ENCODE peak calls at places on chromosomes 13 and 19, in nine cellular contexts. One of them, this sample, is unnamed.
A peak's percentile ranks its signal among the peaks of the same experiment; 100 is the strongest.

GRCh38 chr13:45297456-45298205 is 43.4 kb downstream of the TPT1 start:
- DNase-seq in fibroblast of the aortic adventitia: no peak
- DNase-seq in tibial artery: no peak
- DNase-seq in cardiac muscle cell: no peak
- DNase-seq in aorta: no peak
- DNase-seq in IMR-90: no peak
- DNase-seq in kidney epithelial cell: no peak
- DNase-seq in fibroblast of lung: no peak
- DNase-seq in GM06990: no peak
- DNase-seq in this sample: no peak

GRCh38 chr19:58393725-58394033 is 1.8 kb upstream of the RNF225 start:
- DNase-seq in fibroblast of the aortic adventitia: no peak
- DNase-seq in tibial artery: no peak
- DNase-seq in cardiac muscle cell: no peak
- DNase-seq in aorta: no peak
- DNase-seq in IMR-90: no peak
- DNase-seq in kidney epithelial cell: no peak
- DNase-seq in fibroblast of lung: no peak
- DNase-seq in GM06990: no peak
- DNase-seq in this sample: no peak

GRCh38 chr19:46192990-46193650 is 36.4 kb upstream of the IGFL1 start:
- DNase-seq in fibroblast of the aortic adventitia: peak; percentile 38
- DNase-seq in tibial artery: no peak
- DNase-seq in cardiac muscle cell: no peak
- DNase-seq in aorta: no peak
- DNase-seq in IMR-90: peak; percentile 51
- DNase-seq in kidney epithelial cell: no peak
- DNase-seq in fibroblast of lung: peak; percentile 50
- DNase-seq in GM06990: no peak
- DNase-seq in this sample: no peak

GRCh38 chr19:2650515-2650914 is 52.0 kb downstream of the GNG7 start:
- DNase-seq in fibroblast of the aortic adventitia: no peak
- DNase-seq in tibial artery: no peak
- DNase-seq in cardiac muscle cell: no peak
- DNase-seq in aorta: no peak
- DNase-seq in IMR-90: no peak
- DNase-seq in kidney epithelial cell: no peak
- DNase-seq in fibroblast of lung: peak; percentile 22
- DNase-seq in GM06990: no peak
- DNase-seq in this sample: no peak

GRCh38 chr19:46426506-46427162 is 2.1 kb downstream of the PNMA8C start:
- DNase-seq in fibroblast of the aortic adventitia: peak; percentile 75
- DNase-seq in tibial artery: peak; percentile 86
- DNase-seq in cardiac muscle cell: peak; percentile 95
- DNase-seq in aorta: peak; percentile 93
- DNase-seq in IMR-90: peak; percentile 68
- DNase-seq in kidney epithelial cell: no peak
- DNase-seq in fibroblast of lung: peak; percentile 84
- DNase-seq in GM06990: no peak
- DNase-seq in this sample: no peak

GRCh38 chr19:12952488-12953455 is 4.3 kb downstream of the GADD45GIP1 start:
- DNase-seq in fibroblast of the aortic adventitia: peak; percentile 93
- DNase-seq in tibial artery: no peak
- DNase-seq in cardiac muscle cell: no peak
- DNase-seq in aorta: peak; percentile 87
- DNase-seq in IMR-90: peak; percentile 88
- DNase-seq in kidney epithelial cell: no peak
- DNase-seq in fibroblast of lung: peak; percentile 89
- DNase-seq in GM06990: no peak
- DNase-seq in this sample: no peak

GRCh38 chr13:42369071-42369795 is 97.3 kb downstream of the AKAP11 start:
- DNase-seq in fibroblast of the aortic adventitia: no peak
- DNase-seq in tibial artery: no peak
- DNase-seq in cardiac muscle cell: no peak
- DNase-seq in aorta: no peak
- DNase-seq in IMR-90: no peak
- DNase-seq in kidney epithelial cell: no peak
- DNase-seq in fibroblast of lung: no peak
- DNase-seq in GM06990: peak; percentile 42
- DNase-seq in this sample: no peak

GRCh38 chr13:35512271-35512920 is 35.9 kb upstream of the MAB21L1 start:
- DNase-seq in fibroblast of the aortic adventitia: peak; percentile 98
- DNase-seq in tibial artery: no peak
- DNase-seq in cardiac muscle cell: no peak
- DNase-seq in aorta: no peak
- DNase-seq in IMR-90: peak; percentile 90
- DNase-seq in kidney epithelial cell: peak; percentile 28
- DNase-seq in fibroblast of lung: peak; percentile 97
- DNase-seq in GM06990: no peak
- DNase-seq in this sample: no peak

GRCh38 chr19:1136201-1136600 is 32.4 kb downstream of the GPX4 start:
- DNase-seq in fibroblast of the aortic adventitia: no peak
- DNase-seq in tibial artery: no peak
- DNase-seq in cardiac muscle cell: no peak
- DNase-seq in aorta: no peak
- DNase-seq in IMR-90: no peak
- DNase-seq in kidney epithelial cell: no peak
- DNase-seq in fibroblast of lung: no peak
- DNase-seq in GM06990: peak; percentile 56
- DNase-seq in this sample: no peak

GRCh38 chr13:113636266-113636963 is 21.6 kb downstream of the ATP4B start:
- DNase-seq in fibroblast of the aortic adventitia: no peak
- DNase-seq in tibial artery: peak; percentile 35
- DNase-seq in cardiac muscle cell: no peak
- DNase-seq in aorta: peak; percentile 41
- DNase-seq in IMR-90: no peak
- DNase-seq in kidney epithelial cell: no peak
- DNase-seq in fibroblast of lung: no peak
- DNase-seq in GM06990: no peak
- DNase-seq in this sample: no peak

GRCh38 chr13:90526711-90527110 is 820.8 kb upstream of the MIR17HG start:
- DNase-seq in fibroblast of the aortic adventitia: no peak
- DNase-seq in tibial artery: no peak
- DNase-seq in cardiac muscle cell: no peak
- DNase-seq in aorta: no peak
- DNase-seq in IMR-90: no peak
- DNase-seq in kidney epithelial cell: no peak
- DNase-seq in fibroblast of lung: no peak
- DNase-seq in GM06990: no peak
- DNase-seq in this sample: no peak
- H3K4me3 ChIP-seq in fibroblast of the aortic adventitia: no peak overlapping the region
- H3K4me3 ChIP-seq in tibial artery: no peak overlapping the region
- H3K4me3 ChIP-seq in cardiac muscle cell: no peak overlapping the region
- H3K4me3 ChIP-seq in aorta: no peak overlapping the region
- H3K4me3 ChIP-seq in IMR-90: no peak overlapping the region
- H3K4me3 ChIP-seq in kidney epithelial cell: no peak overlapping the region
- H3K4me3 ChIP-seq in fibroblast of lung: no peak overlapping the region
- H3K4me3 ChIP-seq in GM06990: no peak overlapping the region
- H3K4me3 ChIP-seq in this sample: no peak overlapping the region

GRCh38 chr13:20714161-20714560 is 10.7 kb downstream of the IL17D start:
- DNase-seq in fibroblast of the aortic adventitia: peak; percentile 64
- DNase-seq in tibial artery: no peak
- DNase-seq in cardiac muscle cell: no peak
- DNase-seq in aorta: no peak
- DNase-seq in IMR-90: no peak
- DNase-seq in kidney epithelial cell: no peak
- DNase-seq in fibroblast of lung: peak; percentile 39
- DNase-seq in GM06990: no peak
- DNase-seq in this sample: no peak
- H3K4me3 ChIP-seq in fibroblast of the aortic adventitia: peak overlapping the region; percentile 10
- H3K4me3 ChIP-seq in tibial artery: no peak overlapping the region
- H3K4me3 ChIP-seq in cardiac muscle cell: no peak overlapping the region
- H3K4me3 ChIP-seq in aorta: no peak overlapping the region
- H3K4me3 ChIP-seq in IMR-90: no peak overlapping the region
- H3K4me3 ChIP-seq in kidney epithelial cell: no peak overlapping the region
- H3K4me3 ChIP-seq in fibroblast of lung: peak overlapping the region; percentile 6
- H3K4me3 ChIP-seq in GM06990: no peak overlapping the region
- H3K4me3 ChIP-seq in this sample: no peak overlapping the region

GRCh38 chr13:29429496-29429895 is 166.0 kb downstream of the SLC7A1 start:
- DNase-seq in fibroblast of the aortic adventitia: peak; percentile 16
- DNase-seq in tibial artery: no peak
- DNase-seq in cardiac muscle cell: no peak
- DNase-seq in aorta: no peak
- DNase-seq in IMR-90: no peak
- DNase-seq in kidney epithelial cell: no peak
- DNase-seq in fibroblast of lung: no peak
- DNase-seq in GM06990: no peak
- DNase-seq in this sample: no peak
- H3K4me3 ChIP-seq in fibroblast of the aortic adventitia: no peak overlapping the region
- H3K4me3 ChIP-seq in tibial artery: no peak overlapping the region
- H3K4me3 ChIP-seq in cardiac muscle cell: peak overlapping the region; percentile 81
- H3K4me3 ChIP-seq in aorta: no peak overlapping the region
- H3K4me3 ChIP-seq in IMR-90: no peak overlapping the region
- H3K4me3 ChIP-seq in kidney epithelial cell: no peak overlapping the region
- H3K4me3 ChIP-seq in fibroblast of lung: no peak overlapping the region
- H3K4me3 ChIP-seq in GM06990: no peak overlapping the region
- H3K4me3 ChIP-seq in this sample: no peak overlapping the region

GRCh38 chr19:55493052-55493649 is 4.9 kb downstream of the SSC5D start:
- DNase-seq in fibroblast of the aortic adventitia: peak; percentile 49
- DNase-seq in tibial artery: no peak
- DNase-seq in cardiac muscle cell: no peak
- DNase-seq in aorta: no peak
- DNase-seq in IMR-90: peak; percentile 67
- DNase-seq in kidney epithelial cell: no peak
- DNase-seq in fibroblast of lung: no peak
- DNase-seq in GM06990: no peak
- DNase-seq in this sample: no peak

GRCh38 chr19:55493650-55494171 is 5.5 kb downstream of the SSC5D start:
- DNase-seq in fibroblast of the aortic adventitia: no peak
- DNase-seq in tibial artery: no peak
- DNase-seq in cardiac muscle cell: no peak
- DNase-seq in aorta: no peak
- DNase-seq in IMR-90: no peak
- DNase-seq in kidney epithelial cell: no peak
- DNase-seq in fibroblast of lung: no peak
- DNase-seq in GM06990: no peak
- DNase-seq in this sample: no peak

GRCh38 chr19:55492362-55492944 is 4.2 kb downstream of the SSC5D start:
- DNase-seq in fibroblast of the aortic adventitia: no peak
- DNase-seq in tibial artery: no peak
- DNase-seq in cardiac muscle cell: no peak
- DNase-seq in aorta: no peak
- DNase-seq in IMR-90: no peak
- DNase-seq in kidney epithelial cell: no peak
- DNase-seq in fibroblast of lung: no peak
- DNase-seq in GM06990: no peak
- DNase-seq in this sample: no peak

GRCh38 chr19:55495646-55496349 is 7.6 kb downstream of the SSC5D start:
- DNase-seq in fibroblast of the aortic adventitia: no peak
- DNase-seq in tibial artery: no peak
- DNase-seq in cardiac muscle cell: no peak
- DNase-seq in aorta: no peak
- DNase-seq in IMR-90: no peak
- DNase-seq in kidney epithelial cell: no peak
- DNase-seq in fibroblast of lung: no peak
- DNase-seq in GM06990: no peak
- DNase-seq in this sample: no peak

DNA sequence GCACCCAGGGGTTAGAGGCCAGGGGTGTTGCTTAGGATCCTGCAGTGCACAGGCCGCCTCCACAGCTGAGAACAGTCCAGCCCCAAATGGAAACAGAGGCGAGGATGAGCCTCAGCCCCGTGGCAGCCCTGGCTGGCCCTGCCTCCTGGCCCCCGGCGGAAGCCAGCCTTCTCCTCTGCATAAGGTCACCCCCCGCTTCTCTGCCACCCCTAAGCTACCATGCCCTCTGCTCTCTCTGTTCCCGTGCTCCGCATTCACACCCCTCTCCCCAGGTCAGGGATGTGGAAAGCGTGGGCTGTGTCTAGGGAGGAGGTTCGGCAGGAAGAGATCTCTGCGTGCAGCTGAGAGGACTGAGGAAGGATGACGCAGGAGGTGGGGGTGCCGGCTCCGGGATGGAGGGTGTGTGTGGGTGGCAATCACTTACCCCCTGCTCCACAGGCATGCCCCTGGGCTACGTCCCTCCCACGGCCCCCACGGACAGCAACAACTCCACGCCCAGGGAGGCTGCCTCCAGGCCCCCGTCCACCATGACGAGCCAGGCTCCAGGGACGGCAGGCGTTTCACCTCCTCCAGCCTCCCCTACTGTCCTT is 6.0 kb downstream of the SSC5D start:
- DNase-seq in fibroblast of the aortic adventitia: peak; percentile 70
- DNase-seq in tibial artery: no peak
- DNase-seq in cardiac muscle cell: no peak
- DNase-seq in aorta: peak; percentile 85
- DNase-seq in IMR-90: peak; percentile 75
- DNase-seq in kidney epithelial cell: no peak
- DNase-seq in fibroblast of lung: peak; percentile 36
- DNase-seq in GM06990: no peak
- DNase-seq in this sample: no peak
- H3K4me3 ChIP-seq in fibroblast of the aortic adventitia: peak overlapping the region; percentile 53
- H3K4me3 ChIP-seq in tibial artery: peak overlapping the region; percentile 35
- H3K4me3 ChIP-seq in cardiac muscle cell: no peak overlapping the region
- H3K4me3 ChIP-seq in aorta: no peak overlapping the region
- H3K4me3 ChIP-seq in IMR-90: peak overlapping the region; percentile 18
- H3K4me3 ChIP-seq in kidney epithelial cell: peak overlapping the region; percentile 14
- H3K4me3 ChIP-seq in fibroblast of lung: peak overlapping the region; percentile 55
- H3K4me3 ChIP-seq in GM06990: no peak overlapping the region
- H3K4me3 ChIP-seq in this sample: no peak overlapping the region